ENCODE peak calls at places on chromosomes 1 and 21, in five cellular contexts. N is NCI-H1092; G is NCI-H69; Y is activated naive CD4-positive, alpha-beta T cell; E is M059J. D is an unnamed sample.

GRCh38 chr1:219041141-219041540 is 132.5 kb upstream of the LYPLAL1 start:
- DNase-seq in N (no peak), G (peak), Y (no peak), E (peak), D (no peak)

GRCh38 chr1:103156966-103157365 is 48.6 kb upstream of the COL11A1 start:
- DNase-seq in N (no peak), G (no peak), Y (no peak), E (peak), D (no peak)

GRCh38 chr21:35179990-35180557 is 131.0 kb upstream of the RUNX1 start:
- DNase-seq in N (no peak), G (no peak), Y (no peak), E (peak), D (no peak)

GRCh38 chr21:34846601-34847112 is 177.9 kb downstream of the CLIC6 start:
- DNase-seq in N (no peak), G (no peak), Y (no peak), E (peak), D (no peak)

GRCh38 chr1:36342426-36343185 is 19.2 kb upstream of the EVA1B start:
- DNase-seq in N (no peak), G (peak), Y (no peak), E (peak), D (peak)

GRCh38 chr1:74728736-74729135 is 4.1 kb downstream of the CRYZ start:
- DNase-seq in N (no peak), G (no peak), Y (no peak), E (no peak), D (no peak)

GRCh38 chr1:43704838-43705237 is 2.5 kb upstream of the ST3GAL3 start:
- DNase-seq in N (no peak), G (no peak), Y (no peak), E (peak), D (no peak)

GRCh38 chr1:22332795-22333499 is 118.7 kb upstream of the ZBTB40 start:
- DNase-seq in N (no peak), G (no peak), Y (no peak), E (peak), D (no peak)

GRCh38 chr1:44819257-44819593 is 10.9 kb downstream of the BTBD19 start:
- DNase-seq in N (no peak), G (no peak), Y (no peak), E (peak), D (no peak)

GRCh38 chr1:228416217-228416971 is at the start of gene TRIM17:
- DNase-seq in N (peak), G (peak), Y (no peak), E (no peak), D (peak)

GRCh38 chr1:236211815-236212214 is 69.5 kb downstream of the GPR137B start:
- DNase-seq in N (no peak), G (no peak), Y (no peak), E (no peak), D (no peak)

GRCh38 chr1:65321879-65322278 is 12.5 kb downstream of the DNAJC6 start:
- DNase-seq in N (no peak), G (no peak), Y (no peak), E (no peak), D (no peak)

GRCh38 chr21:31366825-31367224 is 22.8 kb upstream of the TIAM1 start:
- DNase-seq in N (no peak), G (peak), Y (no peak), E (peak), D (no peak)

GRCh38 chr1:113118266-113118665 is 45.3 kb downstream of the LRIG2 start:
- DNase-seq in N (no peak), G (no peak), Y (no peak), E (no peak), D (no peak)

GRCh38 chr1:47593598-47594285 is 155.9 kb downstream of the FOXD2 start:
- DNase-seq in N (no peak), G (no peak), Y (no peak), E (no peak), D (no peak)

GRCh38 chr1:3785458-3786157 is 10.7 kb downstream of the LRRC47 start:
- DNase-seq in N (no peak), G (no peak), Y (no peak), E (no peak), D (no peak)

GRCh38 chr1:151741516-151741915 is 20.2 kb downstream of the RIIAD1 start:
- DNase-seq in N (no peak), G (no peak), Y (no peak), E (no peak), D (no peak)

GRCh38 chr1:68269637-68270430 is 37.5 kb upstream of the WLS start:
- DNase-seq in N (no peak), G (no peak), Y (no peak), E (peak), D (no peak)

GRCh38 chr1:43455205-43455889 is 1.6 kb upstream of the HYI start:
- DNase-seq in N (no peak), G (no peak), Y (no peak), E (no peak), D (no peak)

GRCh38 chr21:40717008-40717407 is 129.9 kb downstream of the DSCAM start:
- DNase-seq in N (peak), G (peak), Y (no peak), E (no peak), D (no peak)

GRCh38 chr1:41678141-41678878 is 193.8 kb upstream of the EDN2 start:
- DNase-seq in N (no peak), G (no peak), Y (no peak), E (peak), D (no peak)

GRCh38 chr21:36073181-36073580 is 3.4 kb downstream of the CBR1 start:
- DNase-seq in N (no peak), G (no peak), Y (no peak), E (no peak), D (no peak)

GRCh38 chr1:109815809-109816791 is 52.4 kb upstream of the EPS8L3 start:
- DNase-seq in N (no peak), G (peak), Y (no peak), E (no peak), D (peak)

GRCh38 chr21:44440241-44441040 is 14.9 kb upstream of the LRRC3 start:
- DNase-seq in N (no peak), G (no peak), Y (no peak), E (no peak), D (peak)

GRCh38 chr1:234243872-234244271 is 129.4 kb upstream of the COA6 start:
- DNase-seq in N (no peak), G (no peak), Y (no peak), E (no peak), D (no peak)

GRCh38 chr1:20165522-20165951 is 20.4 kb upstream of the UBXN10 start:
- DNase-seq in N (no peak), G (no peak), Y (no peak), E (peak), D (no peak)

GRCh38 chr1:57013522-57013921 is 47.7 kb upstream of the C8B start:
- DNase-seq in N (no peak), G (no peak), Y (no peak), E (no peak), D (no peak)

GRCh38 chr1:40983286-40983685 is 3.8 kb downstream of the CTPS1 start:
- DNase-seq in N (no peak), G (no peak), Y (no peak), E (no peak), D (no peak)

GRCh38 chr1:48495911-48496310 is 23.9 kb upstream of the SPATA6 start:
- DNase-seq in N (no peak), G (no peak), Y (no peak), E (no peak), D (no peak)

GRCh38 chr1:111565079-111565478 is 54.5 kb upstream of the RAP1A start:
- DNase-seq in N (no peak), G (no peak), Y (no peak), E (peak), D (no peak)

GRCh38 chr1:15011160-15011559 is 142.4 kb upstream of the TMEM51 start:
- DNase-seq in N (no peak), G (no peak), Y (no peak), E (no peak), D (no peak)

GRCh38 chr1:88302843-88303486 is 381.1 kb upstream of the PKN2 start:
- DNase-seq in N (no peak), G (peak), Y (no peak), E (peak), D (no peak)

GRCh38 chr1:234583755-234584430 is 26.1 kb downstream of the IRF2BP2 start:
- DNase-seq in N (no peak), G (no peak), Y (no peak), E (no peak), D (no peak)

GRCh38 chr1:223802032-223802431 is 43.7 kb downstream of the TP53BP2 start:
- DNase-seq in N (no peak), G (no peak), Y (no peak), E (no peak), D (no peak)

GRCh38 chr1:31122779-31123178 is 57.3 kb upstream of the PUM1 start:
- DNase-seq in N (no peak), G (no peak), Y (no peak), E (no peak), D (no peak)

GRCh38 chr1:88646852-88647645 is 37.0 kb upstream of the PKN2 start:
- DNase-seq in N (no peak), G (peak), Y (no peak), E (no peak), D (no peak)

GRCh38 chr1:1085911-1086841 is 12.1 kb upstream of the RNF223 start:
- DNase-seq in N (no peak), G (no peak), Y (no peak), E (no peak), D (peak)

GRCh38 chr1:201748331-201748730 is 80.6 kb upstream of the IPO9 start:
- DNase-seq in N (no peak), G (peak), Y (no peak), E (peak), D (peak)

GRCh38 chr1:228090613-228091081 is 8.1 kb downstream of the ARF1 start:
- DNase-seq in N (no peak), G (no peak), Y (no peak), E (no peak), D (no peak)